ENCODE peak calls at places on chromosomes 4 and X, in four cellular contexts. D is NCI-H748 treated with DMSO at 0.1 percent for 48 hours, P is glutamatergic neuron, Y is neural progenitor cell. T is an unnamed sample.

GRCh38 chr4:15234101-15234500 is 193.7 kb upstream of the C1QTNF7 start:
- DNase-seq in D (no peak), P (no peak), Y (no peak), T (no peak)

GRCh38 chrX:69165116-69165651 is at the start of gene PJA1:
- DNase-seq in D (peak), P (peak), Y (peak), T (peak)

GRCh38 chr4:147725673-147726072 is 6.2 kb upstream of the ARHGAP10 start:
- DNase-seq in D (no peak), P (no peak), Y (no peak), T (no peak)

GRCh38 chr4:143185253-143186107 is 763 bp downstream of the USP38 start:
- DNase-seq in D (no peak), P (peak), Y (peak), T (peak)

GRCh38 chr4:26181616-26182015 is 139.2 kb upstream of the RBPJ start:
- DNase-seq in D (no peak), P (no peak), Y (no peak), T (no peak)

GRCh38 chr4:158667651-158668198 is 4.0 kb downstream of the C4orf46 start:
- DNase-seq in D (no peak), P (peak), Y (no peak), T (peak)

GRCh38 chr4:2965262-2965661 is 1.9 kb downstream of the GRK4 start:
- DNase-seq in D (no peak), P (no peak), Y (no peak), T (no peak)

GRCh38 chr4:15755321-15755750 is 22.8 kb upstream of the CD38 start:
- DNase-seq in D (no peak), P (no peak), Y (no peak), T (no peak)

GRCh38 chr4:85726555-85726954 is 251.6 kb downstream of the ARHGAP24 start:
- DNase-seq in D (no peak), P (no peak), Y (no peak), T (no peak)

GRCh38 chr4:2283199-2283711 is 21.3 kb upstream of the MXD4 start:
- DNase-seq in D (no peak), P (no peak), Y (no peak), T (no peak)

GRCh38 chr4:38728651-38729141 is 54.1 kb downstream of the TLR10 start:
- DNase-seq in D (peak), P (no peak), Y (no peak), T (peak)

GRCh38 chrX:11609109-11609508 is 56.6 kb downstream of the ARHGAP6 start:
- DNase-seq in D (no peak), P (no peak), Y (no peak), T (no peak)

GRCh38 chrX:3268804-3269203 is 77.6 kb downstream of the MXRA5 start:
- DNase-seq in D (no peak), P (no peak), Y (no peak), T (no peak)

GRCh38 chr4:47705326-47705981 is 132.4 kb downstream of the CORIN start:
- DNase-seq in D (no peak), P (no peak), Y (peak), T (no peak)

GRCh38 chr4:123826896-123827295 is 430.3 kb downstream of the SPRY1 start:
- DNase-seq in D (no peak), P (no peak), Y (no peak), T (no peak)

GRCh38 chrX:15855562-15856256 is 1.1 kb upstream of the AP1S2 start:
- DNase-seq in D (peak), P (no peak), Y (peak), T (no peak)

GRCh38 chr4:80362578-80363181 is 27.1 kb downstream of the CFAP299 start:
- DNase-seq in D (no peak), P (peak), Y (peak), T (peak)

GRCh38 chrX:39670281-39670680 is 427.5 kb downstream of the BCOR start:
- DNase-seq in D (no peak), P (no peak), Y (no peak), T (no peak)

GRCh38 chrX:105191878-105192277 is 28.6 kb downstream of the TEX13A start:
- DNase-seq in D (no peak), P (peak), Y (peak), T (peak)

GRCh38 chrX:120790118-120790517 is 85.5 kb downstream of the CT47B1 start:
- DNase-seq in D (peak), P (no peak), Y (peak), T (no peak)

GRCh38 chr4:8110071-8110986 is 48.3 kb downstream of the ABLIM2 start:
- DNase-seq in D (no peak), P (peak), Y (peak), T (peak)

GRCh38 chrX:71532078-71532752 is 689 bp upstream of the OGT start:
- DNase-seq in D (no peak), P (no peak), Y (peak), T (no peak)

GRCh38 chrX:68647156-68647957 is at the start of gene STARD8:
- DNase-seq in D (no peak), P (peak), Y (peak), T (peak)

GRCh38 chr4:117385531-117385930 is 300.2 kb upstream of the TRAM1L1 start:
- DNase-seq in D (no peak), P (no peak), Y (no peak), T (no peak)

GRCh38 chrX:151984328-151984727 is 9.9 kb upstream of the GABRE start:
- DNase-seq in D (no peak), P (no peak), Y (no peak), T (no peak)

GRCh38 chr4:165555302-165555701 is 176.5 kb downstream of the CPE start:
- DNase-seq in D (no peak), P (no peak), Y (no peak), T (no peak)

GRCh38 chrX:51802917-51803688 is 59.9 kb downstream of the GSPT2 start:
- DNase-seq in D (peak), P (peak), Y (peak), T (peak)

GRCh38 chr4:164572877-164573279 is 181.1 kb upstream of the SMIM31 start:
- DNase-seq in D (no peak), P (no peak), Y (no peak), T (no peak)

GRCh38 chrX:49244207-49244606 is 8.9 kb downstream of the CCDC22 start:
- DNase-seq in D (no peak), P (no peak), Y (no peak), T (no peak)

GRCh38 chrX:155094468-155095061 is 23.3 kb downstream of the BRCC3 start:
- DNase-seq in D (peak), P (no peak), Y (peak), T (no peak)

GRCh38 chr4:136400829-136401228 is 1131.5 kb downstream of the PCDH18 start:
- DNase-seq in D (no peak), P (no peak), Y (peak), T (no peak)

GRCh38 chr4:93827272-93827947 is 1.1 kb upstream of the ATOH1 start:
- DNase-seq in D (no peak), P (peak), Y (peak), T (peak)

GRCh38 chrX:133781174-133781573 is 204.2 kb downstream of the GPC3 start:
- DNase-seq in D (no peak), P (no peak), Y (no peak), T (no peak)